ENCODE peak calls at places on chromosomes 16 and 17, in five cellular contexts. Q is GM12878, G is GM12891, C is H1, P is K562. W is an unnamed sample.

GRCh38 chr17:28665994-28666393 is 4.0 kb downstream of the SUPT6H start:
- DNase-seq in Q (no peak), G (no peak), C (no peak), P (no peak), W (no peak)

GRCh38 chr17:77802811-77803220 is 155.7 kb upstream of the TNRC6C start:
- DNase-seq in Q (no peak), G (no peak), C (no peak), P (no peak), W (no peak)

GRCh38 chr16:9122342-9122741 is 30.9 kb downstream of the HAPSTR1 start:
- DNase-seq in Q (no peak), G (no peak), C (no peak), P (no peak), W (no peak)

GRCh38 chr17:37417852-37418251 is 11.2 kb downstream of the TADA2A start:
- DNase-seq in Q (no peak), G (no peak), C (no peak), P (no peak), W (no peak)

GRCh38 chr17:8255499-8255898 is 6.4 kb downstream of the PFAS start:
- DNase-seq in Q (no peak), G (no peak), C (no peak), P (no peak), W (no peak)

GRCh38 chr16:17331071-17331521 is 139.7 kb downstream of the XYLT1 start:
- DNase-seq in Q (no peak), G (no peak), C (no peak), P (no peak), W (no peak)

GRCh38 chr16:70162041-70162451 is 11.5 kb upstream of the CLEC18C start:
- DNase-seq in Q (no peak), G (no peak), C (no peak), P (no peak), W (no peak)

GRCh38 chr16:20676268-20676828 is 21.1 kb downstream of the ACSM1 start:
- DNase-seq in Q (peak), G (no peak), C (no peak), P (peak), W (no peak)

GRCh38 chr17:81059026-81059425 is 24.1 kb downstream of the BAIAP2 start:
- DNase-seq in Q (no peak), G (no peak), C (no peak), P (no peak), W (no peak)
- TF ChIP-seq TAF1 in Q (no peak), G (no peak), C (no peak), P (no peak), W (no peak)

DNA sequence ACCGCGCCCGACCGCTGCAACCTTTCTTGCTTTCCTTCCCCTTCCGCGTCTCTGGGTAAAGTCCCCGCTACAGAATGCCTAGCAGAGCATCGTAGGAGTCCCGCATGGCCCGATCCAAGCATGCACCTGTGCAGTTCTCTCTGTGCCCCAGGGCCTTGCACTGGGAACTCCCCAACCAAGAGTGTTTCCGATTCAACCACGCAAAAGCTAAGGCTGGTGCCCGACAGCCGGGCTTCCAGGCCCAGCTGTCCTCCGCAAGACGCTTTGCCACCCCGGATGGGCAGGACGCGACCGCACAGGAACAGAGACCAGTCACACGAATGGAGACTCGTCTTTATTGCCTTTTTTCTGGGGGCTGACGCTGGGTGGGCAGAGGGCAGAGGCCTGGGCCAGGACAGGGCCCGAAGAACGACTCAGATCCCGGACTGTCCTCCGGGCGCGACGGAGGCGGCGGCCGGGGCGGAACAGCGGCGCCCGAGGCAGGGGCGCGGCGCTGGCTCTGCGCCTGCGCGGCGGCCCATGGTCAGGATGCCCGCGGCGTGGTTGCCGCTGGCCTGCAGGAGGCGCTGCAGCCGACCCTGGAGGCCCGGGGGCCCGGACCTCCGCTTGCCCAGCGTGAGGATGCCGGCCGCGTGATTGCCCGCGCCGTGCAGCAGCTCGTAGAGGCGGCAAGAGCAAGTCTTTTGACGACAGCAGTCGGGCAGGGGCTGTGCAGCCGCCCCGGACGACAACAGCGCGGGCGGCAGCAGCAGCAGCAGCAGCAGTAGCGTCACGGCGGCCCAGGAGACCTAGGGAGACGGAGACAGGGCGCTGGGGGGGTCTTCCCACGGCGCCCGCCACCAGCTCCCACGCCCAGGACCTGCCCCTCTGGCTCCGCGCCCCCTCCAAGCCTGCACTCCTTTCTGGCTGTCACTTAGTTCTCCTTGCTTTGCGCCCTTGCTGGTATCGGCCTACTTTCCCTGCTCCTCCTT is 1.2 kb downstream of the HCRT start:
- DNase-seq in Q (peak), G (peak), C (no peak), P (peak), W (peak)
- TF ChIP-seq POLR2AphosphoS5 in Q (peak), G (no peak), C (no peak), P (peak), W (peak)

DNA sequence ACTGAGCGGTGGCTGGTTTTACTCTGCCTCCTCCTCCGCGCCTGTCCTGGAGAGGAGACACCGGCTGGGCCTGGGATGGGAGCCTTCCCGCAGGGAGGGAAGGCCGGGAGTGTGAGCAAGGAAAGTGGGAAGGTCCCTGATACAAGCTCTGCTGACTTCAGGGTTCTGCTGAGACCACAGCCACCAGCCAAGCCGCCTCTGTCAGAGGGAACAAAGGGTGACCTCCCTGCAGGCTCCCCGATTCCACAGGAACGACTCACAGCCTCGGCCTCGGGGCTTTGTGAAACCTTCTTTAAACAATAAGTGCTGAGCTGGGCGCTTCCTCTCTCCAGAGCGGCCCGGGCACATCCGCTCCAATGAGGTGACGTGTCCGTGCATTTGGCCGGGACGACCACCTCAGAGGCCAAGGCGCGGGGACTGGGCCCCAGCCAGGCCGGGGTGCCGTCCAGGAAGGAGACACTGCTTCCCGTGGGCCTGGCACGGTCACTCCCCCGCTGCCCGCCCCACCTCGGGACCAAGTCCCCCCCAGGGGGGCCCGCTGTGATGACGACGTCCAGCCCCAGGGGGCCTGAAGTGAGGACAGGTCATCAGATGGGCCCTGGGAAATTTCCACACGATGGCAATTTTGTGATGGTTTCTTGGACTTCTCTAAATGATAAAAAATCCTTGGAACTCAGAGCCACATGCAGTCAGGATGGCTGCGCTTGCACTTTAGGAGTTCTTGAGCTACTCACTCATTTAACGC is 11.8 kb upstream of the CIBAR2 start:
- DNase-seq in Q (no peak), G (no peak), C (peak), P (no peak), W (no peak)
- TF ChIP-seq POLR2A in Q (no peak), G (no peak), C (no peak), P (no peak), W (no peak)

GRCh38 chr17:57048096-57048495 is 37.0 kb upstream of the AKAP1 start:
- DNase-seq in Q (no peak), G (no peak), C (no peak), P (no peak), W (no peak)
- TF ChIP-seq TAF1 in Q (no peak), G (no peak), C (no peak), P (no peak), W (no peak)

DNA sequence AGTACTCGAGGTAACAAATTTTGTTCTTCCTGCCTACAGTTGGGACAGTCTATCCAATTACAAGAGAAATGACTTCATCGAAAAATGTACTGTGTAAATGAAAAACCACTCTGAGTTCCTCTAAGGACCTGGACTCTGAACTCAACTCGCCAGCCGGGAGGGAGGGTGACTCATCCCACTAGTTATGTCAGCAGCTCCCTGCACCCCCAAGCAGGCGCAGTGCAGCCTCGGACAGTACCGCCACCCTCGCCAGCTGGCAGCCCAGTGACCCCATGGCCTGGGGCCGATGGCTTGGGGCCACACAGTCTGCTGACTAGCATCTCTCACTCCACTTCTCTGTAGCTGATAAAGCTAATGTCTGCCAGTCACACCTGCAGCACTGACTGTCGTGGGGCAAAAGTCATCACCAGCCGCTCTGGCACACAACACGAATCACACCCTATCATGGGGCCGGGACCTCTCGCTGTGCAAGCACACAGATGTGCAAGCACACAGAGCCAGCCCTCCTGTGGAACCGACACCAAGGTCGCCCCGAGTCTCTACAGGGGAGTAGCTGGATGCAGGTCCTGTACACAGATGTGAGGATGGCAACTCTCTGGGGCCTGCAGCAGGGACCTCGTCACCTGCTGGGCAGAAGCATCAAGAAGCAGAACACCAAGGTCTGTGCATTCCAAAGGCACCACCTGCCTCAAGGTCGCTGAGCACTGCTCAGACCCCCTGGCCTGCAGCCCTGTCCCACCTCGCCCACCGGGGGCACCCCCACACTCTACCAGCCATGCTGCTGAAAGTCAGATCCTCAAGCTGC is 5.7 kb downstream of the CSNK1D start:
- DNase-seq in Q (no peak), G (no peak), C (no peak), P (peak), W (no peak)
- TF ChIP-seq POLR2AphosphoS5 in Q (no peak), G (no peak), C (no peak), P (no peak), W (no peak)

GRCh38 chr17:49676276-49676868 is 1.5 kb downstream of the SPOP start:
- DNase-seq in Q (peak), G (peak), C (no peak), P (peak), W (peak)

GRCh38 chr17:49677933-49678847 is at the start of gene SPOP:
- DNase-seq in Q (peak), G (peak), C (peak), P (peak), W (peak)

GRCh38 chr17:49680314-49680713 is 2.4 kb upstream of the SPOP start:
- DNase-seq in Q (no peak), G (no peak), C (no peak), P (no peak), W (no peak)

GRCh38 chr17:49674507-49674906 is 3.4 kb downstream of the SPOP start:
- DNase-seq in Q (no peak), G (no peak), C (no peak), P (no peak), W (no peak)

GRCh38 chr17:49677134-49677932 is 564 bp downstream of the SPOP start:
- DNase-seq in Q (peak), G (peak), C (peak), P (peak), W (peak)
- TF ChIP-seq POLR2A in Q (peak), G (no peak), C (peak), P (peak), W (peak)

DNA sequence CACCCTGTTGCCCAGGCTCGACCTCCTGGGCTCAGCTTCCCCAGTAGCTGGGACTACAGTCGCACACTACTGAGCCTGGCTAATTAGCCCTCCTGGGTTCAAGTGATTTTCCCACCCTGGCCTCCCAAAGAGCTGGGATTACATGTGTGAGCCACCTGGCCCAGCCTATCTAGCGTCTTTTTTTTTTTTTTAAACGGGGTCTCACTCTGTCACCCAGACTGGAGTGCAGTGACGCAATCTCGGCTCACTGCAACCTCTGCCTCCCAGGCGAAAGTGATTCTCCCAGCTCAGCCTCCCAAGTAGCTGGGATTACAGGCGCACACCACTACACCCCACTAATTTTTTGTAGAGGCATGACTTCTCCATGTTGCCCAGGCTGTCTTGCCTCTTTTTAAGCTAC is 33.3 kb downstream of the GLG1 start:
- DNase-seq in Q (no peak), G (no peak), C (no peak), P (no peak), W (no peak)
- TF ChIP-seq TAF1 in Q (no peak), G (no peak), C (no peak), P (no peak), W (no peak)

GRCh38 chr16:28984619-28985135 is at the start of gene LAT:
- DNase-seq in Q (no peak), G (no peak), C (no peak), P (no peak), W (no peak)
- TF ChIP-seq POLR2AphosphoS5 in Q (no peak), G (no peak), C (no peak), P (no peak), W (no peak)

GRCh38 chr16:50448981-50449380 is 80.2 kb upstream of the BRD7 start:
- DNase-seq in Q (no peak), G (no peak), C (no peak), P (no peak), W (no peak)
- TF ChIP-seq POLR2A in Q (no peak), G (no peak), C (no peak), P (no peak), W (no peak)

GRCh38 chr17:57868775-57869598 is 19.1 kb upstream of the MRPS23 start:
- DNase-seq in Q (no peak), G (no peak), C (no peak), P (no peak), W (no peak)
- TF ChIP-seq TAF1 in Q (no peak), G (no peak), C (no peak), P (no peak), W (no peak)

W was measured in GM12892.